ENCODE peak calls at places on chromosomes 11 and 22, in seven cellular contexts. L is neuronal stem cell, A is A549, U is mesenchymal stem cell, D is SK-N-SH, Q is bronchial epithelial cell, J is fibroblast of pulmonary artery. S is an unnamed sample.
A peak's percentile ranks its signal among the peaks of the same experiment; 100 is the strongest.

GRCh38 chr11:13046626-13047570 is 37.8 kb downstream of the RASSF10 start:
- DNase-seq in L (no peak), A (no peak), U (no peak), D (no peak), Q (no peak), J (no peak), S (no peak)

GRCh38 chr22:29726512-29727247 is 6.9 kb downstream of the CABP7 start:
- DNase-seq in L (peak; percentile 39), A (no peak), U (no peak), D (no peak), Q (no peak), J (no peak), S (no peak)

GRCh38 chr11:99893803-99894202 is 793.3 kb upstream of the ARHGAP42 start:
- DNase-seq in L (no peak), A (no peak), U (no peak), D (no peak), Q (no peak), J (no peak), S (no peak)

GRCh38 chr22:27420817-27421361 is 380.7 kb downstream of the MN1 start:
- DNase-seq in L (no peak), A (no peak), U (no peak), D (no peak), Q (peak; percentile 77), J (peak; percentile 95), S (peak; percentile 38)

GRCh38 chr11:112229746-112230433 is 3.7 kb downstream of the PTS start:
- DNase-seq in L (no peak), A (no peak), U (peak; percentile 90), D (no peak), Q (no peak), J (peak; percentile 76), S (no peak)

GRCh38 chr11:34616830-34617504 is 3.9 kb upstream of the EHF start:
- DNase-seq in L (no peak), A (no peak), U (no peak), D (no peak), Q (no peak), J (no peak), S (no peak)

GRCh38 chr22:40951795-40952602 is 821 bp downstream of the RBX1 start:
- DNase-seq in L (no peak), A (no peak), U (no peak), D (no peak), Q (peak; percentile 17), J (peak; percentile 19), S (peak; percentile 39)

GRCh38 chr22:41779889-41780505 is 20.5 kb upstream of the CCDC134 start:
- DNase-seq in L (no peak), A (no peak), U (no peak), D (no peak), Q (no peak), J (no peak), S (no peak)

GRCh38 chr11:74347381-74347780 is 35.9 kb upstream of the P4HA3 start:
- DNase-seq in L (no peak), A (no peak), U (peak; percentile 17), D (no peak), Q (no peak), J (peak; percentile 58), S (no peak)

GRCh38 chr11:44661311-44661717 is 65.4 kb upstream of the TSPAN18 start:
- DNase-seq in L (no peak), A (no peak), U (no peak), D (no peak), Q (no peak), J (no peak), S (no peak)

GRCh38 chr11:6692128-6692527 is 9.0 kb upstream of the MRPL17 start:
- DNase-seq in L (no peak), A (no peak), U (no peak), D (no peak), Q (no peak), J (no peak), S (no peak)
- H3K4me3 ChIP-seq in L (no peak overlapping the region), A (no peak overlapping the region), U (peak overlapping the region; percentile 26), D (no peak overlapping the region), Q (no peak overlapping the region), J (no peak overlapping the region), S (no peak overlapping the region)

DNA sequence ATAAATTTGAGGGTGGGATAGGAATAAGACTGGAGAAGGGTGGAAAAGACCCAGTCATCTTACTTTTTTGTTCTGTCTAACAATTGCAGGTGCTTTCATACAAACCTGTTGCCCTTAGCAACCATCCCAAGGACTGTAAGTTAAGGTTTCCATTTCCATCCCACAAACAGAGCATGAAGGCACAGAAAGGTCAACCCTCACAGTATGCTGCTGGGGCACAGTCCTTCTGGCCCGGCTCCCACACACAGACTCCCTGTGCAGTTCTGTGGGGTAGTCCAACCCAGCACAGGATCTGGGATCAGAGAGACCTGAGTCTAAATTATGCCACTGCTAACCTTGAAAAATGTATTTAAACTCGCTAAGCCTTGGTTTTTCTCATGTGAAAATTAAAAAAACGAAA is 38.4 kb upstream of the ETS1 start:
- DNase-seq in L (no peak), A (no peak), U (no peak), D (no peak), Q (no peak), J (no peak), S (no peak)
- H3K4me3 ChIP-seq in L (no peak overlapping the region), A (no peak overlapping the region), U (no peak overlapping the region), D (no peak overlapping the region), Q (no peak overlapping the region), J (no peak overlapping the region), S (no peak overlapping the region)

DNA sequence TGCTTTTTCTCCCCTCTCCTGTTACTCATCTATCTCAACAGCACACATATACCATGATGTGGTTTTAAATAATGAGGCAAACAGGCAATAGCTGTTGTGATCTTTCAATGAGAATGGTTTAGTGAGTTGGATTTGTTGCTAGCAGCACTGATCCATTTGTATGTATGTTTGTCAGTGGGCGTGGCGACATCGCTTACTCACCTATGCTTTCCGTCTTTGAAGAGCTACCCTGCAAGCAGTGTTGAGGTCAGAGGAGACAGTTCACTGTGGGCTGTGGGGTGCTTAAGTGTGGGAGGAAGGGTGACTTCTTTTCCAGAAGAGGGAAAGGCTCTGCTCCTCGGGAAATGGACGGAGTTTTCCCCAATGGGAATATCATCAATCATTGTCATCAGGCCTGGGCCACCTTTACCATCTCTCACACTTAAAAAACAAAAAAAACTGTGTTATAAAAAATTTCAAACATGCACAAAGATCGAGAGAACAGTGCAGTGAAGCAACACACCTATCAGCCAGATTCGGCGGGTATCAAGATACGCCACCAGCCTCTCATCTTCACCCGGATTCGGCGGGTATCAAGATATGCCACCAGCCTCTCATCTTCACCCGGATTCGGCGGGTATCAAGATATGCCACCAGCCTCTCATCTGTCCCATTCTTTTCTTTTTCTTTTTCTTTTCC is 83.8 kb downstream of the TBC1D22A start:
- DNase-seq in L (no peak), A (no peak), U (no peak), D (no peak), Q (peak; percentile 76), J (peak; percentile 11), S (no peak)
- H3K4me3 ChIP-seq in L (no peak overlapping the region), A (no peak overlapping the region), U (peak overlapping the region; percentile 72), D (no peak overlapping the region), Q (no peak overlapping the region), J (no peak overlapping the region), S (no peak overlapping the region)

DNA sequence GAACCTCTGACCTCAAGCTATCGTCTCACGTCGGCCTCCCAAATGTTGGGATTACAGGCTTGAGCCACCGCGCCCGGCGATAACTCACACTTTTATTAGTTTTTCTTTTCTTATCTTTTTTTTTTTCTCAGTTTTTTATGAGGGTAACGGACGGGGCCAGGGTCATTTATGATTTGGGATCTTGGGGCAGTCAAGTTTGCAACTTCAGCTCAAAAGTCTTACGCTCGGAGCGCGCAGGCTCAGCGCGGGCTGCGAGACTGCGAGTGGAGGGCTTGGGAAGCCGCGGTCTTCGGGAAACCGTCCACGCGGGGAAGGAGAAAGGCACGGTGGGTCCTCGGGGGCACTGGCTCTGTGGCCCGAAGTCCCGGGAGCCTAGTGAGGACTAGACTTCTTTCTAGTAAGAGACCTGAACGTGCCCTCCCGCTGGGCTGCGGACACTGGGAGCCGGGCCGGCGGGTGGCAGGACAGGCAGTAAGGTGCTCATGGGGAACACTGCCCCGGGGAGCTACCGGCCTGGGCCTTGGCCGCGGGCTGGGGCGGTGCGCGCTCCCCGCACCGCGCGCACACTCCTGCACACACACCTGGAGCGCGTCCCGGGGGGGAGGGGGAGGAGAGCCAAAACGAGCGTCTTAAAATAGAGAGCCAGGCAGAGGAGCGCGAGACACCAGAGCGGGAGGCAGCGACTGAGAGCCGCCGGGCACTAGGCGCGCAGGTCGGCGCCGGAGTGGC is 491 bp upstream of the BARX2 start:
- DNase-seq in L (peak; percentile 44), A (peak; percentile 26), U (peak; percentile 15), D (peak; percentile 49), Q (peak; percentile 45), J (no peak), S (peak; percentile 76)
- H3K4me3 ChIP-seq in L (peak overlapping the region; percentile 14), A (peak overlapping the region; percentile 42), U (peak overlapping the region; percentile 29), D (no peak overlapping the region), Q (peak overlapping the region; percentile 51), J (no peak overlapping the region), S (peak overlapping the region; percentile 74)

GRCh38 chr11:32450372-32450771 is 15.0 kb upstream of the WT1 start:
- DNase-seq in L (no peak), A (no peak), U (no peak), D (no peak), Q (no peak), J (no peak), S (no peak)
- H3K4me3 ChIP-seq in L (no peak overlapping the region), A (no peak overlapping the region), U (no peak overlapping the region), D (no peak overlapping the region), Q (no peak overlapping the region), J (no peak overlapping the region), S (no peak overlapping the region)

DNA sequence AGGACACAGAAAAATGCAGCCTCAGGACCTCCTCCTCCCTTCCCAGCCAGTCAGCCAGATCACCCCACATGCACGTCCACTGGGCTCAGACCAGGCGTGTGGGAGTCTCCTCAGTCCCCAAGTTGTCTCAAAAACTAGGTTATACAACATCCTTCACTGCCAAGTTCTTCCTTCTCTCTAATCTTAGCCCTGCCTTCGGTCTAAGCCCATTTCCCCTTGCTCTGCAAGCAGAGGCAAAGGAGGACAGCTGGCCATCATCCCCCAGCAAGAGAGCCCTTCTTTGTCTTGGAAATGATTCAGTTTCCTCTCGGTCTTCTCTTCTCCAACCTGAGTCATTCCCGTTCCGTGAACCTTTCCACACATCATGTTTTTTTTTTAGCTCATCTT is 14.0 kb upstream of the NRGN start:
- DNase-seq in L (no peak), A (no peak), U (no peak), D (no peak), Q (peak; percentile 81), J (peak; percentile 89), S (peak; percentile 74)
- H3K4me3 ChIP-seq in L (no peak overlapping the region), A (no peak overlapping the region), U (no peak overlapping the region), D (no peak overlapping the region), Q (no peak overlapping the region), J (peak overlapping the region; percentile 13), S (peak overlapping the region; percentile 28)